ENCODE peak calls at places on chromosomes 3 and 15, in five cellular contexts. One of them, this sample, is unnamed.
A peak's percentile ranks its signal among the peaks of the same experiment; 100 is the strongest.

GRCh38 chr15:94620632-94621031 is 389.3 kb downstream of the MCTP2 start:
- DNase-seq in activated CD4-positive, alpha-beta T cell treated with anti-CD3 and anti-CD28 coated beads, Interleukin-2, amount 10 ng/mL, durations not matched to agents 7 days and 5 days: no peak
- DNase-seq in stimulated activated CD8-positive, alpha-beta memory T cell treated with anti-CD3 and anti-CD28 coated beads, Interleukin-4, amount 100 ng/mL, for 4 hours: no peak
- DNase-seq in HTR-8/SVneo: no peak
- DNase-seq in GM12865: no peak
- DNase-seq in this sample: no peak

GRCh38 chr3:101643861-101644613 is 32.9 kb downstream of the ZBTB11 start:
- DNase-seq in activated CD4-positive, alpha-beta T cell treated with anti-CD3 and anti-CD28 coated beads, Interleukin-2, amount 10 ng/mL, durations not matched to agents 7 days and 5 days: peak; percentile 66
- DNase-seq in stimulated activated CD8-positive, alpha-beta memory T cell treated with anti-CD3 and anti-CD28 coated beads, Interleukin-4, amount 100 ng/mL, for 4 hours: no peak
- DNase-seq in HTR-8/SVneo: no peak
- DNase-seq in GM12865: peak; percentile 21
- DNase-seq in this sample: no peak

GRCh38 chr3:185586644-185586964 is 509 bp downstream of the SENP2 start:
- DNase-seq in activated CD4-positive, alpha-beta T cell treated with anti-CD3 and anti-CD28 coated beads, Interleukin-2, amount 10 ng/mL, durations not matched to agents 7 days and 5 days: no peak
- DNase-seq in stimulated activated CD8-positive, alpha-beta memory T cell treated with anti-CD3 and anti-CD28 coated beads, Interleukin-4, amount 100 ng/mL, for 4 hours: no peak
- DNase-seq in HTR-8/SVneo: no peak
- DNase-seq in GM12865: no peak
- DNase-seq in this sample: peak; percentile 88

GRCh38 chr3:134392336-134392983 is 18.2 kb upstream of the AMOTL2 start:
- DNase-seq in activated CD4-positive, alpha-beta T cell treated with anti-CD3 and anti-CD28 coated beads, Interleukin-2, amount 10 ng/mL, durations not matched to agents 7 days and 5 days: no peak
- DNase-seq in stimulated activated CD8-positive, alpha-beta memory T cell treated with anti-CD3 and anti-CD28 coated beads, Interleukin-4, amount 100 ng/mL, for 4 hours: no peak
- DNase-seq in HTR-8/SVneo: no peak
- DNase-seq in GM12865: no peak
- DNase-seq in this sample: no peak

GRCh38 chr3:134197681-134198261 is 52.9 kb downstream of the RYK start:
- DNase-seq in activated CD4-positive, alpha-beta T cell treated with anti-CD3 and anti-CD28 coated beads, Interleukin-2, amount 10 ng/mL, durations not matched to agents 7 days and 5 days: peak; percentile 48
- DNase-seq in stimulated activated CD8-positive, alpha-beta memory T cell treated with anti-CD3 and anti-CD28 coated beads, Interleukin-4, amount 100 ng/mL, for 4 hours: no peak
- DNase-seq in HTR-8/SVneo: peak; percentile 70
- DNase-seq in GM12865: peak; percentile 64
- DNase-seq in this sample: no peak

GRCh38 chr15:99086327-99086667 is 18.6 kb upstream of the SYNM start:
- DNase-seq in activated CD4-positive, alpha-beta T cell treated with anti-CD3 and anti-CD28 coated beads, Interleukin-2, amount 10 ng/mL, durations not matched to agents 7 days and 5 days: no peak
- DNase-seq in stimulated activated CD8-positive, alpha-beta memory T cell treated with anti-CD3 and anti-CD28 coated beads, Interleukin-4, amount 100 ng/mL, for 4 hours: no peak
- DNase-seq in HTR-8/SVneo: no peak
- DNase-seq in GM12865: no peak
- DNase-seq in this sample: no peak

GRCh38 chr3:112514527-112515128 is 15.4 kb upstream of the BTLA start:
- DNase-seq in activated CD4-positive, alpha-beta T cell treated with anti-CD3 and anti-CD28 coated beads, Interleukin-2, amount 10 ng/mL, durations not matched to agents 7 days and 5 days: peak; percentile 28
- DNase-seq in stimulated activated CD8-positive, alpha-beta memory T cell treated with anti-CD3 and anti-CD28 coated beads, Interleukin-4, amount 100 ng/mL, for 4 hours: no peak
- DNase-seq in HTR-8/SVneo: no peak
- DNase-seq in GM12865: peak; percentile 96
- DNase-seq in this sample: no peak

GRCh38 chr3:166052440-166052839 is 215.2 kb upstream of the BCHE start:
- DNase-seq in activated CD4-positive, alpha-beta T cell treated with anti-CD3 and anti-CD28 coated beads, Interleukin-2, amount 10 ng/mL, durations not matched to agents 7 days and 5 days: no peak
- DNase-seq in stimulated activated CD8-positive, alpha-beta memory T cell treated with anti-CD3 and anti-CD28 coated beads, Interleukin-4, amount 100 ng/mL, for 4 hours: no peak
- DNase-seq in HTR-8/SVneo: peak; percentile 3
- DNase-seq in GM12865: no peak
- DNase-seq in this sample: no peak

GRCh38 chr15:41921167-41921566 is 27.3 kb upstream of the SPTBN5 start:
- DNase-seq in activated CD4-positive, alpha-beta T cell treated with anti-CD3 and anti-CD28 coated beads, Interleukin-2, amount 10 ng/mL, durations not matched to agents 7 days and 5 days: no peak
- DNase-seq in stimulated activated CD8-positive, alpha-beta memory T cell treated with anti-CD3 and anti-CD28 coated beads, Interleukin-4, amount 100 ng/mL, for 4 hours: no peak
- DNase-seq in HTR-8/SVneo: no peak
- DNase-seq in GM12865: no peak
- DNase-seq in this sample: no peak

GRCh38 chr3:139970526-139970925 is 35.5 kb downstream of the CLSTN2 start:
- DNase-seq in activated CD4-positive, alpha-beta T cell treated with anti-CD3 and anti-CD28 coated beads, Interleukin-2, amount 10 ng/mL, durations not matched to agents 7 days and 5 days: no peak
- DNase-seq in stimulated activated CD8-positive, alpha-beta memory T cell treated with anti-CD3 and anti-CD28 coated beads, Interleukin-4, amount 100 ng/mL, for 4 hours: no peak
- DNase-seq in HTR-8/SVneo: no peak
- DNase-seq in GM12865: no peak
- DNase-seq in this sample: peak; percentile 61

GRCh38 chr15:61169904-61170695 is 59.0 kb downstream of the RORA start:
- DNase-seq in activated CD4-positive, alpha-beta T cell treated with anti-CD3 and anti-CD28 coated beads, Interleukin-2, amount 10 ng/mL, durations not matched to agents 7 days and 5 days: peak; percentile 52
- DNase-seq in stimulated activated CD8-positive, alpha-beta memory T cell treated with anti-CD3 and anti-CD28 coated beads, Interleukin-4, amount 100 ng/mL, for 4 hours: no peak
- DNase-seq in HTR-8/SVneo: no peak
- DNase-seq in GM12865: peak; percentile 65
- DNase-seq in this sample: no peak

GRCh38 chr3:346186-346585 is 149.6 kb downstream of the CHL1 start:
- DNase-seq in activated CD4-positive, alpha-beta T cell treated with anti-CD3 and anti-CD28 coated beads, Interleukin-2, amount 10 ng/mL, durations not matched to agents 7 days and 5 days: no peak
- DNase-seq in stimulated activated CD8-positive, alpha-beta memory T cell treated with anti-CD3 and anti-CD28 coated beads, Interleukin-4, amount 100 ng/mL, for 4 hours: no peak
- DNase-seq in HTR-8/SVneo: no peak
- DNase-seq in GM12865: no peak
- DNase-seq in this sample: no peak

GRCh38 chr3:155262295-155262694 is 31.2 kb downstream of the STRIT1 start:
- DNase-seq in activated CD4-positive, alpha-beta T cell treated with anti-CD3 and anti-CD28 coated beads, Interleukin-2, amount 10 ng/mL, durations not matched to agents 7 days and 5 days: no peak
- DNase-seq in stimulated activated CD8-positive, alpha-beta memory T cell treated with anti-CD3 and anti-CD28 coated beads, Interleukin-4, amount 100 ng/mL, for 4 hours: no peak
- DNase-seq in HTR-8/SVneo: no peak
- DNase-seq in GM12865: no peak
- DNase-seq in this sample: no peak

GRCh38 chr3:189149203-189149602 is 22.6 kb upstream of the TPRG1 start:
- DNase-seq in activated CD4-positive, alpha-beta T cell treated with anti-CD3 and anti-CD28 coated beads, Interleukin-2, amount 10 ng/mL, durations not matched to agents 7 days and 5 days: no peak
- DNase-seq in stimulated activated CD8-positive, alpha-beta memory T cell treated with anti-CD3 and anti-CD28 coated beads, Interleukin-4, amount 100 ng/mL, for 4 hours: no peak
- DNase-seq in HTR-8/SVneo: no peak
- DNase-seq in GM12865: no peak
- DNase-seq in this sample: no peak

GRCh38 chr3:54176106-54176505 is 53.8 kb downstream of the CACNA2D3 start:
- DNase-seq in activated CD4-positive, alpha-beta T cell treated with anti-CD3 and anti-CD28 coated beads, Interleukin-2, amount 10 ng/mL, durations not matched to agents 7 days and 5 days: no peak
- DNase-seq in stimulated activated CD8-positive, alpha-beta memory T cell treated with anti-CD3 and anti-CD28 coated beads, Interleukin-4, amount 100 ng/mL, for 4 hours: no peak
- DNase-seq in HTR-8/SVneo: no peak
- DNase-seq in GM12865: no peak
- DNase-seq in this sample: no peak

GRCh38 chr3:160400048-160400630 is 689 bp downstream of the SMC4 start:
- DNase-seq in activated CD4-positive, alpha-beta T cell treated with anti-CD3 and anti-CD28 coated beads, Interleukin-2, amount 10 ng/mL, durations not matched to agents 7 days and 5 days: peak; percentile 52
- DNase-seq in stimulated activated CD8-positive, alpha-beta memory T cell treated with anti-CD3 and anti-CD28 coated beads, Interleukin-4, amount 100 ng/mL, for 4 hours: no peak
- DNase-seq in HTR-8/SVneo: no peak
- DNase-seq in GM12865: peak; percentile 61
- DNase-seq in this sample: peak; percentile 88

GRCh38 chr3:170598091-170598502 is 12.2 kb upstream of the SLC7A14 start:
- DNase-seq in activated CD4-positive, alpha-beta T cell treated with anti-CD3 and anti-CD28 coated beads, Interleukin-2, amount 10 ng/mL, durations not matched to agents 7 days and 5 days: no peak
- DNase-seq in stimulated activated CD8-positive, alpha-beta memory T cell treated with anti-CD3 and anti-CD28 coated beads, Interleukin-4, amount 100 ng/mL, for 4 hours: no peak
- DNase-seq in HTR-8/SVneo: no peak
- DNase-seq in GM12865: no peak
- DNase-seq in this sample: no peak

GRCh38 chr3:196486263-196486662 is 17.3 kb downstream of the RNF168 start:
- DNase-seq in activated CD4-positive, alpha-beta T cell treated with anti-CD3 and anti-CD28 coated beads, Interleukin-2, amount 10 ng/mL, durations not matched to agents 7 days and 5 days: peak; percentile 17
- DNase-seq in stimulated activated CD8-positive, alpha-beta memory T cell treated with anti-CD3 and anti-CD28 coated beads, Interleukin-4, amount 100 ng/mL, for 4 hours: no peak
- DNase-seq in HTR-8/SVneo: no peak
- DNase-seq in GM12865: no peak
- DNase-seq in this sample: no peak

GRCh38 chr15:40511472-40512133 is 40.8 kb downstream of the CHST14 start:
- DNase-seq in activated CD4-positive, alpha-beta T cell treated with anti-CD3 and anti-CD28 coated beads, Interleukin-2, amount 10 ng/mL, durations not matched to agents 7 days and 5 days: no peak
- DNase-seq in stimulated activated CD8-positive, alpha-beta memory T cell treated with anti-CD3 and anti-CD28 coated beads, Interleukin-4, amount 100 ng/mL, for 4 hours: no peak
- DNase-seq in HTR-8/SVneo: no peak
- DNase-seq in GM12865: peak; percentile 59
- DNase-seq in this sample: no peak

GRCh38 chr15:83653639-83654378 is at the start of gene ADAMTSL3:
- DNase-seq in activated CD4-positive, alpha-beta T cell treated with anti-CD3 and anti-CD28 coated beads, Interleukin-2, amount 10 ng/mL, durations not matched to agents 7 days and 5 days: no peak
- DNase-seq in stimulated activated CD8-positive, alpha-beta memory T cell treated with anti-CD3 and anti-CD28 coated beads, Interleukin-4, amount 100 ng/mL, for 4 hours: no peak
- DNase-seq in HTR-8/SVneo: peak; percentile 31
- DNase-seq in GM12865: no peak
- DNase-seq in this sample: no peak